ENCODE peak calls at places on chromosomes 16 and 17, in seven cellular contexts. X is Calu3; J is brain microvascular endothelial cell; B is stimulated activated CD4-positive, alpha-beta T cell treated with anti-CD3 and anti-CD28 coated beads, Interleukin-1b, Interleukin-23, amount 100 ng/mL, for 1 hour; P is smooth muscle cell of the brain vasculature; R is KBM-7; L is NCI-H187. A is an unnamed sample.

GRCh38 chr16:75105306-75106061 is 11.1 kb downstream of the LDHD start:
- DNase-seq in X (no peak), J (no peak), B (no peak), P (no peak), R (peak), L (no peak), A (no peak)

GRCh38 chr16:49472598-49472997 is 99.0 kb downstream of the C16orf78 start:
- DNase-seq in X (no peak), J (no peak), B (no peak), P (no peak), R (no peak), L (no peak), A (peak)

GRCh38 chr17:27914382-27914781 is 21.2 kb upstream of the LYRM9 start:
- DNase-seq in X (no peak), J (no peak), B (no peak), P (no peak), R (no peak), L (no peak), A (no peak)

GRCh38 chr16:66188786-66189725 is 177.4 kb upstream of the CDH5 start:
- DNase-seq in X (no peak), J (peak), B (no peak), P (peak), R (no peak), L (no peak), A (no peak)

GRCh38 chr17:20206591-20206990 is 197.4 kb downstream of the SPECC1 start:
- DNase-seq in X (no peak), J (peak), B (no peak), P (no peak), R (no peak), L (no peak), A (no peak)

GRCh38 chr16:4261557-4262172 is 11.2 kb downstream of the TFAP4 start:
- DNase-seq in X (peak), J (no peak), B (no peak), P (no peak), R (peak), L (no peak), A (peak)

GRCh38 chr17:83083368-83084201 is 4.2 kb downstream of the METRNL start:
- DNase-seq in X (peak), J (peak), B (no peak), P (peak), R (peak), L (no peak), A (no peak)

GRCh38 chr17:62714016-62714777 is 86.7 kb downstream of the MRC2 start:
- DNase-seq in X (no peak), J (peak), B (no peak), P (no peak), R (no peak), L (no peak), A (no peak)

GRCh38 chr16:84502075-84502474 is 2.4 kb downstream of the MEAK7 start:
- DNase-seq in X (no peak), J (no peak), B (no peak), P (no peak), R (no peak), L (no peak), A (no peak)

GRCh38 chr16:48365601-48366164 is 19.5 kb downstream of the SIAH1 start:
- DNase-seq in X (peak), J (peak), B (peak), P (peak), R (peak), L (no peak), A (peak)

GRCh38 chr16:17196526-17196925 is 274.2 kb downstream of the XYLT1 start:
- DNase-seq in X (no peak), J (no peak), B (no peak), P (no peak), R (no peak), L (no peak), A (no peak)

GRCh38 chr17:64001763-64002529 is 3.8 kb downstream of the PRR29 start:
- DNase-seq in X (no peak), J (no peak), B (no peak), P (no peak), R (no peak), L (no peak), A (no peak)

GRCh38 chr17:49952912-49953497 is 16.0 kb upstream of the DLX4 start:
- DNase-seq in X (no peak), J (no peak), B (no peak), P (peak), R (no peak), L (no peak), A (no peak)

GRCh38 chr17:36609498-36609862 is 8.1 kb downstream of the MRM1 start:
- DNase-seq in X (no peak), J (no peak), B (no peak), P (no peak), R (no peak), L (no peak), A (no peak)

GRCh38 chr17:44084921-44085320 is 14.4 kb downstream of the G6PC3 start:
- DNase-seq in X (no peak), J (no peak), B (no peak), P (no peak), R (no peak), L (no peak), A (no peak)

GRCh38 chr17:36978810-36979584 is 30.2 kb downstream of the AATF start:
- DNase-seq in X (no peak), J (no peak), B (no peak), P (no peak), R (no peak), L (no peak), A (peak)

GRCh38 chr17:7293131-7293557 is 1.3 kb downstream of the YBX2 start:
- DNase-seq in X (no peak), J (no peak), B (no peak), P (no peak), R (peak), L (no peak), A (no peak)

GRCh38 chr16:1318268-1318545 is 8.8 kb downstream of the UBE2I start:
- DNase-seq in X (no peak), J (no peak), B (no peak), P (no peak), R (no peak), L (no peak), A (no peak)

GRCh38 chr17:76869209-76869877 is 1.1 kb downstream of the MGAT5B start:
- DNase-seq in X (no peak), J (no peak), B (no peak), P (no peak), R (no peak), L (no peak), A (peak)

GRCh38 chr17:64626827-64627226 is 35.3 kb downstream of the SMURF2 start:
- DNase-seq in X (no peak), J (no peak), B (no peak), P (no peak), R (no peak), L (no peak), A (no peak)

GRCh38 chr16:77227745-77228144 is 28.5 kb downstream of the SYCE1L start:
- DNase-seq in X (no peak), J (no peak), B (no peak), P (no peak), R (no peak), L (no peak), A (no peak)

GRCh38 chr16:17544785-17545184 is 74.0 kb upstream of the XYLT1 start:
- DNase-seq in X (no peak), J (no peak), B (no peak), P (no peak), R (peak), L (no peak), A (peak)

A was measured in NCI-H82.